ENCODE peak calls at places on chromosome 6, in ten cellular contexts. I is psoas muscle, Q is RWPE2, P is uterus, J is upper lobe of left lung, U is HCT116, K is lower lobe of right lung, O is cardiac muscle cell, L is A673, N is transverse colon. T is an unnamed sample. For H3K36me3 and H3K4me1, the result is how much of the 10 kb centered on the place peaks cover.

GRCh38 chr6:166769648-166770047 is 142.6 kb upstream of the RPS6KA2 start:
- DNase-seq in I (no peak), Q (no peak), P (no peak), J (no peak), U (no peak), K (no peak), O (no peak), L (no peak), N (no peak), T (no peak)

GRCh38 chr6:159304641-159305040 is 135.4 kb downstream of the FNDC1 start:
- DNase-seq in I (no peak), Q (no peak), P (no peak), J (no peak), U (no peak), K (no peak), O (no peak), L (no peak), N (no peak), T (no peak)

GRCh38 chr6:131952886-131953509 is 1.8 kb upstream of the CCN2 start:
- DNase-seq in I (no peak), Q (no peak), P (no peak), J (no peak), U (no peak), K (no peak), O (no peak), L (no peak), N (no peak), T (no peak)

GRCh38 chr6:165804331-165805066 is 141.5 kb upstream of the PDE10A start:
- DNase-seq in I (no peak), Q (no peak), P (no peak), J (no peak), U (no peak), K (no peak), O (peak), L (no peak), N (no peak), T (peak)

GRCh38 chr6:16035488-16036080 is 93.3 kb upstream of the MYLIP start:
- DNase-seq in I (no peak), Q (no peak), P (no peak), J (no peak), U (no peak), K (no peak), O (no peak), L (no peak), N (no peak), T (no peak)

GRCh38 chr6:68967549-68968300 is 332.6 kb downstream of the ADGRB3 start:
- DNase-seq in I (peak), Q (no peak), P (peak), J (peak), U (peak), K (peak), O (peak), L (peak), N (peak), T (peak)

GRCh38 chr6:155473741-155474140 is 18.1 kb upstream of the NOX3 start:
- DNase-seq in I (no peak), Q (no peak), P (no peak), J (no peak), U (no peak), K (no peak), O (no peak), L (no peak), N (no peak), T (peak)

GRCh38 chr6:168537485-168537884 is 96.5 kb downstream of the SMOC2 start:
- DNase-seq in I (no peak), Q (no peak), P (no peak), J (no peak), U (no peak), K (no peak), O (no peak), L (no peak), N (no peak), T (no peak)

GRCh38 chr6:127762284-127762683 is 138.6 kb downstream of the THEMIS start:
- DNase-seq in I (no peak), Q (no peak), P (no peak), J (no peak), U (no peak), K (no peak), O (no peak), L (no peak), N (no peak), T (no peak)

GRCh38 chr6:16546851-16547250 is 214.4 kb downstream of the ATXN1 start:
- DNase-seq in I (no peak), Q (no peak), P (no peak), J (no peak), U (no peak), K (no peak), O (no peak), L (no peak), N (no peak), T (no peak)

GRCh38 chr6:69665437-69665836 is 131.4 kb downstream of the LMBRD1 start:
- DNase-seq in I (no peak), Q (no peak), P (no peak), J (no peak), U (no peak), K (no peak), O (no peak), L (no peak), N (no peak), T (no peak)

GRCh38 chr6:165404703-165405102 is 95.3 kb upstream of the C6orf118 start:
- DNase-seq in I (no peak), Q (no peak), P (no peak), J (no peak), U (no peak), K (no peak), O (no peak), L (no peak), N (no peak), T (no peak)

GRCh38 chr6:113539202-113539601 is 317.9 kb upstream of the MARCKS start:
- DNase-seq in I (no peak), Q (no peak), P (no peak), J (no peak), U (no peak), K (no peak), O (no peak), L (no peak), N (no peak), T (peak)

GRCh38 chr6:39958947-39959346 is 24.7 kb upstream of the MOCS1 start:
- DNase-seq in I (no peak), Q (no peak), P (no peak), J (no peak), U (no peak), K (no peak), O (no peak), L (no peak), N (no peak), T (no peak)

GRCh38 chr6:168210239-168211107 is 109.1 kb downstream of the DACT2 start:
- DNase-seq in I (no peak), Q (peak), P (no peak), J (peak), U (no peak), K (no peak), O (no peak), L (no peak), N (no peak), T (no peak)

GRCh38 chr6:147941143-147941542 is 401.5 kb upstream of the SASH1 start:
- DNase-seq in I (no peak), Q (no peak), P (no peak), J (no peak), U (no peak), K (no peak), O (no peak), L (peak), N (no peak), T (peak)

GRCh38 chr6:56357616-56358373 is 110.4 kb upstream of the COL21A1 start:
- DNase-seq in I (no peak), Q (no peak), P (no peak), J (no peak), U (no peak), K (no peak), O (no peak), L (no peak), N (no peak), T (peak)

GRCh38 chr6:43009124-43009523 is 4.6 kb downstream of the MEA1 start:
- DNase-seq in I (peak), Q (no peak), P (no peak), J (no peak), U (no peak), K (no peak), O (peak), L (peak), N (no peak), T (no peak)

GRCh38 chr6:43396408-43397149 is 27.1 kb upstream of the ZNF318 start:
- DNase-seq in I (no peak), Q (no peak), P (no peak), J (peak), U (no peak), K (no peak), O (no peak), L (no peak), N (no peak), T (no peak)

DNA sequence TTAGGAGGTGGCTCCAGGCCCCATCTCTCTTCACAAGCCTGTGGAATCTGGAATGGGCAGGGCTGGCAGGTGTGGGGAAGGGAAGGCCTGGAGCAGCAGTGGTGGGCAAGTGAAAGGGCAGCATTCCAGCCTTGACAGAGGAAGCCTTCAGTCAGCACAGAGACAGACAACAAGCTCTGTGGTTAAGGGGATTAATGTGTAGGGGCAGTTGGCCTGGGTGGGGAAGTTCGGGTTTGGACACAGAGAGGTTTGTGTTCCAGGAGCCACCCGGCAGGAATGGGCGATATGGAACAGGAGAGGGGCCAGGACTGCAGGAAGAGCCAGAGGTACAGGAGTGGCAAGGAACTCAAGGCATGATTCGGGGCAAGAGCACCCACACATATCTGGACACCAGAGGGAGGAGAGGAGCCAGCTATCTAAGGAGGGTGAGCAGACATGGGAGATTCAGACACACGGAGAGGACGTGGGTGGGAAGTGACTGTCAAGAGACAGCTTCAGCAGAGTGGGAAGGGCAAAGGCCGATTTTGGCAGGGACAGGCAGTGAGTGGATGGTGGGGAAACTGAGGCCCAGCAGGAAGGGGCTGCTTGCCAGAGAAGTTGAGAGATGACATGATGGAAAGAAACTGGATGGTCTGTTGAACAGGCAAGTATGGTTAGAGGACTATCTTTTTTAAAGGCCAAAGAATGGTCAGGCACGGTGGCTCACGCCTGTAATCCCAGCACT is 2.5 kb upstream of the SLC44A4 start:
- DNase-seq in I (no peak), Q (no peak), P (no peak), J (no peak), U (no peak), K (no peak), O (no peak), L (no peak), N (no peak), T (no peak)
- H3K36me3 ChIP-seq in I (half or more), Q (half or more), P (under half), J (under half), U (under half), K (half or more), O (half or more), L (half or more), N (under half), T (under half)

GRCh38 chr6:137492771-137493217 is 1.4 kb downstream of the OLIG3 start:
- DNase-seq in I (no peak), Q (no peak), P (no peak), J (no peak), U (no peak), K (no peak), O (no peak), L (no peak), N (no peak), T (no peak)

GRCh38 chr6:137494281-137494966 is at the start of gene OLIG3:
- DNase-seq in I (no peak), Q (no peak), P (no peak), J (no peak), U (no peak), K (no peak), O (no peak), L (no peak), N (no peak), T (no peak)

GRCh38 chr6:137492289-137492688 is 1.9 kb downstream of the OLIG3 start:
- DNase-seq in I (no peak), Q (no peak), P (no peak), J (no peak), U (no peak), K (no peak), O (no peak), L (no peak), N (no peak), T (no peak)

GRCh38 chr6:137494967-137495595 is 887 bp upstream of the OLIG3 start:
- DNase-seq in I (no peak), Q (no peak), P (no peak), J (no peak), U (no peak), K (no peak), O (no peak), L (no peak), N (no peak), T (no peak)

DNA sequence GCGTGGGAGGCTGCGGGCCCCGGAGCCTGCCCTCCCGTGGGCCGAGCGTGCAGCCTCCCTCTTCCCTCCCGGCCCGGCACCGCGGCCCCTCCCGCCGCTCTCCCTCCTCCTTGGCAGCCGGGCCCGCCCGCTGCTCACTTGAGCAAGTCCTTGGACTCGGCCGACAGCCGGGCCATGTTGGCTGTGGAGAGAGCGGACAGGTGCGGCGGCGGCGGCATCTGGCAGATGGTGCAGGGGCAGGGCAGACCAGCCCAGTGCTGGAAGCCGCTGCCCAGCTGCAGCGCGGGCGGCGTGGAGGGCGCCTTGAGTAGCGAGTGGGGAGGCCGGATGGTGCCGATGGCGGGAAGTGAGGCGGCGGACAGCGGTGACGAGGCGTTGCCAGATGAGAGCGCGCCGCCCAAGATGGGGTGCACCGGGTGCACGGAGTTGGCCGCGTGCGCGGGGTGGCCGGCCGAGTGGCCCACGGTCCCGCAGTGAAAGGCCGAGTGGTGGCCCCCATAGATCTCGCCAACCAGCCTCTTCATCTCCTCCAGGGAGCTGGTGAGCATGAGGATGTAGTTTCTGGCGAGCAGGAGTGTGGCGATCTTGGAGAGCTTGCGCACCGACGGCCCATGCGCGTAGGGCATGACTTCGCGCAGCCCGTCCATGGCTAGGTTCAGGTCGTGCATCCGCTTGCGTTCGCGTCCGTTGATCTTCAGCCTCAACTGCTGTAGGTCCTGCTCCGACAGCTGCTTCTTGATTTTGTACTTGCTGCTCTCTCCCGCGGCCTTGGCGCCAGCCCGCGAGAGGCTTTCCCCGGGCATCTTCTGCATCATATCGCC is 766 bp downstream of the OLIG3 start:
- DNase-seq in I (peak), Q (no peak), P (no peak), J (no peak), U (no peak), K (peak), O (no peak), L (no peak), N (no peak), T (no peak)
- H3K4me1 ChIP-seq in I (under half), Q (under half), P (under half), J (under half), U (under half), K (half or more), O (under half), L (under half), N (under half), T (under half)

DNA sequence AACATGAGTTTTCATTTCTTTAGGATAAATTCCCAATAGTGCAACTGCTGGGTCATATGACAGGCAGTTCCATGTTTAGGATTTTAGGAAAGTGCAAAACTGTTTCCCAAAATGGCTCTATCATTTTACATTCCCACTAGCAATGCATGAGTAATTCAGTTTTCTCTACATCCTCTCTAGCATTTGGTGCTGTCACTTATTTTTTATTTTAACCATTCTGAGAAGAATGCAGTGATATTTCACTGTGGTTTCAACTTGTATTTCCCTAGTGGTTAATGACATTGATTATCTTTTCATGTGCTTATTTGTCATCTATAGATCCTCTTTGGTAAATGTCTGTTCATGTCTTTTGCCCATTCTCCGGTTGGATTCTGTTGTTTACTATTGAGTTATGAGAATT is 82.7 kb downstream of the PHIP start:
- DNase-seq in I (no peak), Q (no peak), P (no peak), J (no peak), U (no peak), K (no peak), O (no peak), L (no peak), N (no peak), T (no peak)
- H3K36me3 ChIP-seq in I (half or more), Q (half or more), P (under half), J (under half), U (half or more), K (half or more), O (half or more), L (half or more), N (under half), T (under half)

GRCh38 chr6:55299285-55299684 is 28.0 kb upstream of the GFRAL start:
- DNase-seq in I (no peak), Q (no peak), P (no peak), J (no peak), U (no peak), K (no peak), O (no peak), L (no peak), N (no peak), T (no peak)
- H3K4me1 ChIP-seq in I (under half), Q (under half), P (under half), J (under half), U (under half), K (under half), O (under half), L (under half), N (under half), T (under half)

GRCh38 chr6:85641522-85641915 is 1.2 kb downstream of the SYNCRIP start:
- DNase-seq in I (no peak), Q (no peak), P (no peak), J (no peak), U (no peak), K (no peak), O (no peak), L (peak), N (no peak), T (no peak)
- H3K36me3 ChIP-seq in I (under half), Q (half or more), P (under half), J (under half), U (half or more), K (under half), O (under half), L (under half), N (under half), T (under half)

DNA sequence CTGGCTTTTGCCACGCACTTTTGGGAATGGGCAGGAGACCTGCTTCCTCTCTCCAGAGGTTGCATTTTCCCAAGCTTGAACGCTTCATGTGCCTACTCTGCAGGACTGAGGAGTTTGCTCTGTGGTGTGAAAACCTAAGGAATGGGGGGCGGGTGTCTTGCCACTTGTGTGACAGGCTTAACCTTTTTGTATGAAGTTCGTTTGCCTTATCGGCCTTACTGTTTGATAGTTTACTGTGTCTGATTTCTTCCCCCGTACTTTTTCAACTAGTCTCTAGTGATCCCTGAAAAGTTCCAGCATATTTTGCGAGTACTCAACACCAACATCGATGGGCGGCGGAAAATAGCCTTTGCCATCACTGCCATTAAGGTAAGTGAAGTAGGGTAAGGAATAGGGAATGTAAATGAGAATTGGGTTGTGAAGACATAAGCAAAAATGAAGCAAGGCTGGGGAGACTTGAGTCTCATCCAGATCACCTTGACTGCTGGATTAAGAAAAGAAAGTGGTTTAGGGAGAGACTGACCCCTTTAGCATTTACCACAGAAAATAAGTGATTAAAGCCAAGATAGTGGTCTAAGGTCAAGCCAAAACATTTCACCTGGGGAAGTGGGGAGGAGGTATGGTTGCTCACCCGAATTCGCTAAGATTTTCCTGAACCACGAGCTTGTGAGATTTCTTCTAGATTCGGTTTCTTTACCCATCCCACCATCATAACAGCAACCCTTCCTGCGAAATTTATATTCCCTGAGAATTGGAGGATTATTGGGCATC is 668 bp downstream of the RPS18 start:
- DNase-seq in I (no peak), Q (no peak), P (no peak), J (no peak), U (no peak), K (no peak), O (no peak), L (no peak), N (no peak), T (no peak)
- H3K4me1 ChIP-seq in I (half or more), Q (under half), P (under half), J (half or more), U (half or more), K (half or more), O (under half), L (under half), N (under half), T (under half)

GRCh38 chr6:36560822-36561221 is 13.5 kb upstream of the STK38 start:
- DNase-seq in I (no peak), Q (no peak), P (no peak), J (no peak), U (no peak), K (no peak), O (no peak), L (no peak), N (no peak), T (no peak)

GRCh38 chr6:36566418-36566905 is 19.2 kb upstream of the STK38 start:
- DNase-seq in I (no peak), Q (no peak), P (no peak), J (no peak), U (no peak), K (no peak), O (no peak), L (no peak), N (no peak), T (no peak)

GRCh38 chr6:36559394-36559793 is 12.1 kb upstream of the STK38 start:
- DNase-seq in I (no peak), Q (no peak), P (no peak), J (no peak), U (no peak), K (no peak), O (no peak), L (no peak), N (no peak), T (no peak)

GRCh38 chr6:36563928-36564284 is 16.6 kb upstream of the STK38 start:
- DNase-seq in I (no peak), Q (no peak), P (no peak), J (no peak), U (no peak), K (no peak), O (no peak), L (no peak), N (no peak), T (no peak)

GRCh38 chr6:36563237-36563927 is 16.1 kb upstream of the STK38 start:
- DNase-seq in I (no peak), Q (no peak), P (no peak), J (no peak), U (no peak), K (no peak), O (peak), L (peak), N (no peak), T (no peak)
- H3K36me3 ChIP-seq in I (under half), Q (under half), P (under half), J (under half), U (under half), K (under half), O (under half), L (under half), N (under half), T (under half)

DNA sequence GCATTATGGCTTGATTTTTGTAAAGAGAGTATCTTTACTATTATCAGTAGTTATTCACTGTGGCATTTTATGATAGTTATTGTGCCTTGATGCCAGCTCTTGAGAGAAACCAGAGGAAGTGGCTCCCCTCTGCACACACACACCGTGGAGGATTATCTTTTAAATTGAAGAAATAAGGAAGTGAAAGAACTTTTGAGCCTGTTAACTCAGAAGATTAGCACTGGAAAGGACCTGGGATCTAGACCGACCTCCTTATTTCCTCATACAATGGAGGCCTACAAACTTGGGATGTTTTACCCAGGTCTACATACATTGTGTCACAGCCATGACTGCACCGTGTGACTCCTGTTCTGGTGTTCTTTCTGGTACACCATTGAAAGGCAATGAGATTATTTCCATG is 40.5 kb downstream of the HECA start:
- DNase-seq in I (no peak), Q (no peak), P (no peak), J (no peak), U (no peak), K (no peak), O (no peak), L (no peak), N (no peak), T (no peak)
- H3K4me1 ChIP-seq in I (under half), Q (under half), P (under half), J (under half), U (under half), K (under half), O (under half), L (under half), N (under half), T (under half)

T was measured in astrocyte.